ENCODE peak calls at places on chromosomes 12 and 14, in nine cellular contexts. One of them, this sample, is unnamed.

GRCh38 chr14:23910081-23910875 is 43.3 kb upstream of the DHRS4 start:
- DNase-seq in GM13976: peak; percentile 60
- DNase-seq in renal cortical epithelial cell: peak; percentile 38
- DNase-seq in heart right ventricle: no peak
- DNase-seq in MM.1S: no peak
- DNase-seq in colonic mucosa: peak; percentile 64
- DNase-seq in substantia nigra: no peak
- DNase-seq in Right ventricle myocardium superior: no peak
- DNase-seq in AG08396: peak; percentile 86
- DNase-seq in this sample: no peak

GRCh38 chr14:72763892-72764291 is 130.0 kb downstream of the DPF3 start:
- DNase-seq in GM13976: no peak
- DNase-seq in renal cortical epithelial cell: no peak
- DNase-seq in heart right ventricle: no peak
- DNase-seq in MM.1S: no peak
- DNase-seq in colonic mucosa: peak; percentile 6
- DNase-seq in substantia nigra: no peak
- DNase-seq in Right ventricle myocardium superior: no peak
- DNase-seq in AG08396: no peak
- DNase-seq in this sample: no peak

GRCh38 chr14:39109893-39110715 is 4.0 kb upstream of the GEMIN2 start:
- DNase-seq in GM13976: peak; percentile 54
- DNase-seq in renal cortical epithelial cell: no peak
- DNase-seq in heart right ventricle: no peak
- DNase-seq in MM.1S: peak; percentile 15
- DNase-seq in colonic mucosa: no peak
- DNase-seq in substantia nigra: no peak
- DNase-seq in Right ventricle myocardium superior: no peak
- DNase-seq in AG08396: no peak
- DNase-seq in this sample: no peak

GRCh38 chr12:103779410-103780092 is 61.5 kb downstream of the NT5DC3 start:
- DNase-seq in GM13976: no peak
- DNase-seq in renal cortical epithelial cell: peak; percentile 52
- DNase-seq in heart right ventricle: no peak
- DNase-seq in MM.1S: no peak
- DNase-seq in colonic mucosa: no peak
- DNase-seq in substantia nigra: no peak
- DNase-seq in Right ventricle myocardium superior: no peak
- DNase-seq in AG08396: peak; percentile 51
- DNase-seq in this sample: no peak

GRCh38 chr12:51631021-51631420 is 40.0 kb downstream of the SCN8A start:
- DNase-seq in GM13976: no peak
- DNase-seq in renal cortical epithelial cell: no peak
- DNase-seq in heart right ventricle: no peak
- DNase-seq in MM.1S: no peak
- DNase-seq in colonic mucosa: no peak
- DNase-seq in substantia nigra: no peak
- DNase-seq in Right ventricle myocardium superior: no peak
- DNase-seq in AG08396: no peak
- DNase-seq in this sample: no peak

GRCh38 chr14:101960225-101960624 is 4.1 kb upstream of the DYNC1H1 start:
- DNase-seq in GM13976: no peak
- DNase-seq in renal cortical epithelial cell: no peak
- DNase-seq in heart right ventricle: no peak
- DNase-seq in MM.1S: peak; percentile 14
- DNase-seq in colonic mucosa: peak; percentile 35
- DNase-seq in substantia nigra: no peak
- DNase-seq in Right ventricle myocardium superior: no peak
- DNase-seq in AG08396: no peak
- DNase-seq in this sample: no peak

GRCh38 chr14:94127330-94127729 is 2.1 kb downstream of the IFI27L2 start:
- DNase-seq in GM13976: no peak
- DNase-seq in renal cortical epithelial cell: no peak
- DNase-seq in heart right ventricle: no peak
- DNase-seq in MM.1S: no peak
- DNase-seq in colonic mucosa: no peak
- DNase-seq in substantia nigra: no peak
- DNase-seq in Right ventricle myocardium superior: no peak
- DNase-seq in AG08396: no peak
- DNase-seq in this sample: no peak

GRCh38 chr14:55702501-55702900 is 122.5 kb downstream of the KTN1 start:
- DNase-seq in GM13976: no peak
- DNase-seq in renal cortical epithelial cell: no peak
- DNase-seq in heart right ventricle: no peak
- DNase-seq in MM.1S: no peak
- DNase-seq in colonic mucosa: no peak
- DNase-seq in substantia nigra: no peak
- DNase-seq in Right ventricle myocardium superior: no peak
- DNase-seq in AG08396: no peak
- DNase-seq in this sample: no peak

GRCh38 chr14:96793547-96793946 is 3.6 kb upstream of the VRK1 start:
- DNase-seq in GM13976: no peak
- DNase-seq in renal cortical epithelial cell: no peak
- DNase-seq in heart right ventricle: no peak
- DNase-seq in MM.1S: no peak
- DNase-seq in colonic mucosa: no peak
- DNase-seq in substantia nigra: no peak
- DNase-seq in Right ventricle myocardium superior: no peak
- DNase-seq in AG08396: no peak
- DNase-seq in this sample: no peak

GRCh38 chr14:36054353-36055051 is 122.0 kb downstream of the PTCSC3 start:
- DNase-seq in GM13976: no peak
- DNase-seq in renal cortical epithelial cell: no peak
- DNase-seq in heart right ventricle: no peak
- DNase-seq in MM.1S: no peak
- DNase-seq in colonic mucosa: no peak
- DNase-seq in substantia nigra: no peak
- DNase-seq in Right ventricle myocardium superior: peak; percentile 48
- DNase-seq in AG08396: no peak
- DNase-seq in this sample: no peak

GRCh38 chr14:72524230-72524629 is 369.7 kb downstream of the DPF3 start:
- DNase-seq in GM13976: no peak
- DNase-seq in renal cortical epithelial cell: no peak
- DNase-seq in heart right ventricle: no peak
- DNase-seq in MM.1S: no peak
- DNase-seq in colonic mucosa: no peak
- DNase-seq in substantia nigra: no peak
- DNase-seq in Right ventricle myocardium superior: no peak
- DNase-seq in AG08396: no peak
- DNase-seq in this sample: no peak

GRCh38 chr12:100858658-100859057 is 64.1 kb downstream of the ANO4 start:
- DNase-seq in GM13976: no peak
- DNase-seq in renal cortical epithelial cell: no peak
- DNase-seq in heart right ventricle: no peak
- DNase-seq in MM.1S: no peak
- DNase-seq in colonic mucosa: no peak
- DNase-seq in substantia nigra: no peak
- DNase-seq in Right ventricle myocardium superior: no peak
- DNase-seq in AG08396: no peak
- DNase-seq in this sample: no peak

GRCh38 chr14:50961606-50962259 is 17.4 kb upstream of the PYGL start:
- DNase-seq in GM13976: no peak
- DNase-seq in renal cortical epithelial cell: peak; percentile 98
- DNase-seq in heart right ventricle: no peak
- DNase-seq in MM.1S: no peak
- DNase-seq in colonic mucosa: no peak
- DNase-seq in substantia nigra: no peak
- DNase-seq in Right ventricle myocardium superior: no peak
- DNase-seq in AG08396: peak; percentile 52
- DNase-seq in this sample: no peak

GRCh38 chr14:85554106-85554505 is 24.2 kb downstream of the FLRT2 start:
- DNase-seq in GM13976: no peak
- DNase-seq in renal cortical epithelial cell: no peak
- DNase-seq in heart right ventricle: no peak
- DNase-seq in MM.1S: no peak
- DNase-seq in colonic mucosa: no peak
- DNase-seq in substantia nigra: no peak
- DNase-seq in Right ventricle myocardium superior: no peak
- DNase-seq in AG08396: no peak
- DNase-seq in this sample: no peak

GRCh38 chr12:86290615-86291014 is 34.4 kb upstream of the MGAT4C start:
- DNase-seq in GM13976: no peak
- DNase-seq in renal cortical epithelial cell: no peak
- DNase-seq in heart right ventricle: no peak
- DNase-seq in MM.1S: no peak
- DNase-seq in colonic mucosa: no peak
- DNase-seq in substantia nigra: no peak
- DNase-seq in Right ventricle myocardium superior: no peak
- DNase-seq in AG08396: no peak
- DNase-seq in this sample: no peak

GRCh38 chr12:45010051-45010450 is 40.8 kb downstream of the DBX2 start:
- DNase-seq in GM13976: no peak
- DNase-seq in renal cortical epithelial cell: no peak
- DNase-seq in heart right ventricle: no peak
- DNase-seq in MM.1S: no peak
- DNase-seq in colonic mucosa: no peak
- DNase-seq in substantia nigra: no peak
- DNase-seq in Right ventricle myocardium superior: no peak
- DNase-seq in AG08396: no peak
- DNase-seq in this sample: no peak

GRCh38 chr12:24905431-24905830 is 43.5 kb downstream of the BCAT1 start:
- DNase-seq in GM13976: no peak
- DNase-seq in renal cortical epithelial cell: no peak
- DNase-seq in heart right ventricle: no peak
- DNase-seq in MM.1S: no peak
- DNase-seq in colonic mucosa: no peak
- DNase-seq in substantia nigra: no peak
- DNase-seq in Right ventricle myocardium superior: no peak
- DNase-seq in AG08396: no peak
- DNase-seq in this sample: no peak

This sample was measured in amygdala.